ENCODE peak calls at places on chromosomes 16 and 17, in eight cellular contexts. One of them, this sample, is unnamed. For H3K27me3, the result is how much of the 10 kb centered on the place peaks cover.

GRCh38 chr17:37088459-37088858 is 139.7 kb downstream of the AATF start:
- DNase-seq in HCT116: no peak
- DNase-seq in heart right ventricle: no peak
- DNase-seq in GM12878: no peak
- DNase-seq in mesendoderm: no peak
- DNase-seq in brain microvascular endothelial cell: peak
- DNase-seq in body of pancreas: no peak
- DNase-seq in fibroblast of lung: no peak
- DNase-seq in this sample: no peak

GRCh38 chr16:57592591-57593003 is 35.8 kb upstream of the ADGRG1 start:
- DNase-seq in fibroblast of lung: no peak
- DNase-seq in mesendoderm: no peak
- DNase-seq in body of pancreas: no peak
- DNase-seq in brain microvascular endothelial cell: no peak
- DNase-seq in heart right ventricle: no peak
- DNase-seq in GM12878: no peak
- DNase-seq in HCT116: no peak
- DNase-seq in this sample: peak

GRCh38 chr17:73309727-73310555 is 1.9 kb downstream of the CDC42EP4 start:
- DNase-seq in brain microvascular endothelial cell: no peak
- DNase-seq in HCT116: no peak
- DNase-seq in body of pancreas: peak
- DNase-seq in mesendoderm: no peak
- DNase-seq in fibroblast of lung: no peak
- DNase-seq in GM12878: no peak
- DNase-seq in heart right ventricle: no peak
- DNase-seq in this sample: no peak

GRCh38 chr17:81345211-81346089 is 49.8 kb upstream of the BAHCC1 start:
- DNase-seq in GM12878: no peak
- DNase-seq in fibroblast of lung: peak
- DNase-seq in brain microvascular endothelial cell: peak
- DNase-seq in mesendoderm: peak
- DNase-seq in body of pancreas: peak
- DNase-seq in HCT116: no peak
- DNase-seq in heart right ventricle: peak
- DNase-seq in this sample: peak

GRCh38 chr16:57800213-57801097 is 1.8 kb downstream of the KIFC3 start:
- DNase-seq in fibroblast of lung: no peak
- DNase-seq in brain microvascular endothelial cell: no peak
- DNase-seq in body of pancreas: no peak
- DNase-seq in mesendoderm: peak
- DNase-seq in GM12878: no peak
- DNase-seq in HCT116: no peak
- DNase-seq in heart right ventricle: no peak
- DNase-seq in this sample: no peak

GRCh38 chr16:75301804-75302203 is 50.4 kb upstream of the BCAR1 start:
- DNase-seq in brain microvascular endothelial cell: no peak
- DNase-seq in GM12878: no peak
- DNase-seq in mesendoderm: no peak
- DNase-seq in heart right ventricle: no peak
- DNase-seq in body of pancreas: no peak
- DNase-seq in HCT116: no peak
- DNase-seq in fibroblast of lung: no peak
- DNase-seq in this sample: no peak

GRCh38 chr16:24646646-24646995 is 82.8 kb upstream of the TNRC6A start:
- DNase-seq in heart right ventricle: no peak
- DNase-seq in mesendoderm: no peak
- DNase-seq in fibroblast of lung: no peak
- DNase-seq in body of pancreas: no peak
- DNase-seq in brain microvascular endothelial cell: no peak
- DNase-seq in GM12878: no peak
- DNase-seq in HCT116: no peak
- DNase-seq in this sample: no peak

GRCh38 chr16:52265446-52265861 is 281.5 kb downstream of the TOX3 start:
- DNase-seq in HCT116: no peak
- DNase-seq in brain microvascular endothelial cell: no peak
- DNase-seq in GM12878: no peak
- DNase-seq in body of pancreas: no peak
- DNase-seq in mesendoderm: no peak
- DNase-seq in heart right ventricle: no peak
- DNase-seq in fibroblast of lung: no peak
- DNase-seq in this sample: no peak

GRCh38 chr17:29663155-29663554 is 40.4 kb upstream of the CORO6 start:
- DNase-seq in heart right ventricle: no peak
- DNase-seq in mesendoderm: peak
- DNase-seq in GM12878: no peak
- DNase-seq in body of pancreas: no peak
- DNase-seq in brain microvascular endothelial cell: no peak
- DNase-seq in fibroblast of lung: peak
- DNase-seq in HCT116: no peak
- DNase-seq in this sample: no peak

GRCh38 chr16:87648236-87648635 is 45.9 kb downstream of the JPH3 start:
- DNase-seq in GM12878: no peak
- DNase-seq in heart right ventricle: no peak
- DNase-seq in mesendoderm: no peak
- DNase-seq in brain microvascular endothelial cell: no peak
- DNase-seq in fibroblast of lung: no peak
- DNase-seq in body of pancreas: no peak
- DNase-seq in HCT116: no peak
- DNase-seq in this sample: no peak

GRCh38 chr16:12568438-12568837 is 235.2 kb downstream of the CPPED1 start:
- DNase-seq in fibroblast of lung: no peak
- DNase-seq in body of pancreas: no peak
- DNase-seq in brain microvascular endothelial cell: no peak
- DNase-seq in HCT116: no peak
- DNase-seq in heart right ventricle: no peak
- DNase-seq in GM12878: no peak
- DNase-seq in mesendoderm: no peak
- DNase-seq in this sample: peak

GRCh38 chr17:37067555-37068111 is 118.9 kb downstream of the AATF start:
- DNase-seq in HCT116: peak
- DNase-seq in heart right ventricle: no peak
- DNase-seq in brain microvascular endothelial cell: peak
- DNase-seq in body of pancreas: peak
- DNase-seq in fibroblast of lung: peak
- DNase-seq in mesendoderm: peak
- DNase-seq in GM12878: no peak
- DNase-seq in this sample: no peak

GRCh38 chr16:85056211-85056748 is 28.7 kb downstream of the KIAA0513 start:
- DNase-seq in HCT116: no peak
- DNase-seq in GM12878: no peak
- DNase-seq in brain microvascular endothelial cell: no peak
- DNase-seq in heart right ventricle: no peak
- DNase-seq in fibroblast of lung: peak
- DNase-seq in body of pancreas: no peak
- DNase-seq in mesendoderm: peak
- DNase-seq in this sample: no peak

GRCh38 chr17:79095345-79096055 is 20.9 kb downstream of the ENGASE start:
- DNase-seq in fibroblast of lung: no peak
- DNase-seq in mesendoderm: no peak
- DNase-seq in brain microvascular endothelial cell: no peak
- DNase-seq in GM12878: no peak
- DNase-seq in HCT116: no peak
- DNase-seq in heart right ventricle: no peak
- DNase-seq in body of pancreas: no peak
- DNase-seq in this sample: no peak

GRCh38 chr17:79092567-79092966 is 17.9 kb downstream of the ENGASE start:
- DNase-seq in body of pancreas: no peak
- DNase-seq in heart right ventricle: no peak
- DNase-seq in HCT116: no peak
- DNase-seq in GM12878: no peak
- DNase-seq in brain microvascular endothelial cell: no peak
- DNase-seq in fibroblast of lung: no peak
- DNase-seq in mesendoderm: no peak
- DNase-seq in this sample: no peak

GRCh38 chr17:79094261-79094660 is 19.6 kb downstream of the ENGASE start:
- DNase-seq in heart right ventricle: no peak
- DNase-seq in mesendoderm: no peak
- DNase-seq in body of pancreas: no peak
- DNase-seq in GM12878: no peak
- DNase-seq in brain microvascular endothelial cell: no peak
- DNase-seq in HCT116: no peak
- DNase-seq in fibroblast of lung: no peak
- DNase-seq in this sample: no peak

GRCh38 chr17:79091373-79091670 is 16.7 kb downstream of the ENGASE start:
- DNase-seq in GM12878: no peak
- DNase-seq in heart right ventricle: no peak
- DNase-seq in fibroblast of lung: no peak
- DNase-seq in brain microvascular endothelial cell: no peak
- DNase-seq in mesendoderm: no peak
- DNase-seq in body of pancreas: no peak
- DNase-seq in HCT116: no peak
- DNase-seq in this sample: no peak

DNA sequence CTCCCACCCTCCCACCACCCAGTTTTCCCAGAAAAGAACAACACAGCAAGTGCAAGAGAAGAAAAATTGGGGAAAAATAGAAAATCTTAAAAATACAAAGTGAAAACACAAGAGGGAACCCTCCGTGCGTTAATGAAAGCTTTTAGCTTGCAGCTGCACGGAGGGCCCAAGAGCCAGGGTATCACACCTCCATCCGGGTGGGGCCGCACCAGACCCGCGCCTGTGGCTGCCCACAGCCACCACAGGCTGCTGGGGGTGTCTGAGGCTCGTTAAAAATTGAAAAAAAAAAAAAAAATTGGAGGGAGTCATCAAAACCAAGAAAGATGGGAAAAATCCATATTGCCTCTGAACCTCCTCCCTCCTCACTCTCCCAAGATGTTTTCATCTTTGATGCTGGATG is 18.6 kb downstream of the ENGASE start:
- DNase-seq in heart right ventricle: no peak
- DNase-seq in HCT116: no peak
- DNase-seq in brain microvascular endothelial cell: no peak
- DNase-seq in mesendoderm: no peak
- DNase-seq in body of pancreas: no peak
- DNase-seq in GM12878: no peak
- DNase-seq in fibroblast of lung: no peak
- DNase-seq in this sample: no peak
- H3K27me3 ChIP-seq in heart right ventricle: under half
- H3K27me3 ChIP-seq in HCT116: under half
- H3K27me3 ChIP-seq in brain microvascular endothelial cell: under half
- H3K27me3 ChIP-seq in mesendoderm: under half
- H3K27me3 ChIP-seq in body of pancreas: under half
- H3K27me3 ChIP-seq in GM12878: under half
- H3K27me3 ChIP-seq in fibroblast of lung: under half
- H3K27me3 ChIP-seq in this sample: under half

GRCh38 chr17:4945944-4946280 is 2.4 kb downstream of the PFN1 start:
- DNase-seq in body of pancreas: no peak
- DNase-seq in brain microvascular endothelial cell: no peak
- DNase-seq in mesendoderm: no peak
- DNase-seq in HCT116: no peak
- DNase-seq in heart right ventricle: no peak
- DNase-seq in GM12878: no peak
- DNase-seq in fibroblast of lung: no peak
- DNase-seq in this sample: no peak

GRCh38 chr17:4942760-4943508 is 2.9 kb downstream of the RNF167 start:
- DNase-seq in HCT116: no peak
- DNase-seq in mesendoderm: no peak
- DNase-seq in heart right ventricle: no peak
- DNase-seq in body of pancreas: no peak
- DNase-seq in fibroblast of lung: no peak
- DNase-seq in brain microvascular endothelial cell: no peak
- DNase-seq in GM12878: no peak
- DNase-seq in this sample: no peak

GRCh38 chr17:4944163-4944553 is 4.1 kb downstream of the RNF167 start:
- DNase-seq in heart right ventricle: no peak
- DNase-seq in HCT116: no peak
- DNase-seq in GM12878: no peak
- DNase-seq in mesendoderm: peak
- DNase-seq in brain microvascular endothelial cell: no peak
- DNase-seq in body of pancreas: no peak
- DNase-seq in fibroblast of lung: no peak
- DNase-seq in this sample: peak

GRCh38 chr17:4945176-4945943 is 3.0 kb downstream of the PFN1 start:
- DNase-seq in mesendoderm: peak
- DNase-seq in GM12878: peak
- DNase-seq in HCT116: peak
- DNase-seq in fibroblast of lung: peak
- DNase-seq in brain microvascular endothelial cell: peak
- DNase-seq in body of pancreas: peak
- DNase-seq in heart right ventricle: peak
- DNase-seq in this sample: peak

GRCh38 chr17:4944554-4945175 is 3.7 kb downstream of the PFN1 start:
- DNase-seq in body of pancreas: no peak
- DNase-seq in heart right ventricle: no peak
- DNase-seq in fibroblast of lung: no peak
- DNase-seq in mesendoderm: no peak
- DNase-seq in HCT116: no peak
- DNase-seq in brain microvascular endothelial cell: no peak
- DNase-seq in GM12878: no peak
- DNase-seq in this sample: peak
- H3K27ac ChIP-seq in body of pancreas: peak
- H3K27ac ChIP-seq in heart right ventricle: peak
- H3K27ac ChIP-seq in fibroblast of lung: peak
- H3K27ac ChIP-seq in mesendoderm: no peak
- H3K27ac ChIP-seq in HCT116: peak
- H3K27ac ChIP-seq in brain microvascular endothelial cell: peak
- H3K27ac ChIP-seq in GM12878: peak
- H3K27ac ChIP-seq in this sample: peak

GRCh38 chr17:67078292-67078691 is 33.9 kb downstream of the CACNG1 start:
- DNase-seq in GM12878: no peak
- DNase-seq in body of pancreas: no peak
- DNase-seq in HCT116: no peak
- DNase-seq in heart right ventricle: no peak
- DNase-seq in mesendoderm: no peak
- DNase-seq in brain microvascular endothelial cell: no peak
- DNase-seq in fibroblast of lung: no peak
- DNase-seq in this sample: no peak

GRCh38 chr17:67082110-67082509 is 37.8 kb downstream of the CACNG1 start:
- DNase-seq in heart right ventricle: no peak
- DNase-seq in brain microvascular endothelial cell: no peak
- DNase-seq in fibroblast of lung: no peak
- DNase-seq in body of pancreas: no peak
- DNase-seq in GM12878: peak
- DNase-seq in mesendoderm: no peak
- DNase-seq in HCT116: no peak
- DNase-seq in this sample: no peak

GRCh38 chr17:67076290-67076689 is 31.9 kb downstream of the CACNG1 start:
- DNase-seq in heart right ventricle: no peak
- DNase-seq in fibroblast of lung: no peak
- DNase-seq in HCT116: no peak
- DNase-seq in mesendoderm: peak
- DNase-seq in brain microvascular endothelial cell: no peak
- DNase-seq in GM12878: no peak
- DNase-seq in body of pancreas: peak
- DNase-seq in this sample: no peak

GRCh38 chr17:67079481-67079880 is 35.1 kb downstream of the CACNG1 start:
- DNase-seq in HCT116: no peak
- DNase-seq in fibroblast of lung: no peak
- DNase-seq in heart right ventricle: no peak
- DNase-seq in body of pancreas: no peak
- DNase-seq in brain microvascular endothelial cell: no peak
- DNase-seq in mesendoderm: no peak
- DNase-seq in GM12878: no peak
- DNase-seq in this sample: no peak

GRCh38 chr17:67080804-67081203 is 36.5 kb downstream of the CACNG1 start:
- DNase-seq in body of pancreas: no peak
- DNase-seq in mesendoderm: no peak
- DNase-seq in heart right ventricle: no peak
- DNase-seq in GM12878: peak
- DNase-seq in fibroblast of lung: no peak
- DNase-seq in HCT116: no peak
- DNase-seq in brain microvascular endothelial cell: no peak
- DNase-seq in this sample: no peak
- H3K27me3 ChIP-seq in body of pancreas: under half
- H3K27me3 ChIP-seq in mesendoderm: under half
- H3K27me3 ChIP-seq in heart right ventricle: under half
- H3K27me3 ChIP-seq in GM12878: under half
- H3K27me3 ChIP-seq in fibroblast of lung: under half
- H3K27me3 ChIP-seq in HCT116: under half
- H3K27me3 ChIP-seq in brain microvascular endothelial cell: under half
- H3K27me3 ChIP-seq in this sample: under half

GRCh38 chr16:72590179-72590937 is 418.4 kb upstream of the PMFBP1 start:
- DNase-seq in body of pancreas: no peak
- DNase-seq in mesendoderm: no peak
- DNase-seq in heart right ventricle: no peak
- DNase-seq in GM12878: peak
- DNase-seq in brain microvascular endothelial cell: no peak
- DNase-seq in fibroblast of lung: no peak
- DNase-seq in HCT116: no peak
- DNase-seq in this sample: no peak
- H3K27ac ChIP-seq in body of pancreas: no peak
- H3K27ac ChIP-seq in mesendoderm: no peak
- H3K27ac ChIP-seq in heart right ventricle: no peak
- H3K27ac ChIP-seq in GM12878: peak
- H3K27ac ChIP-seq in brain microvascular endothelial cell: no peak
- H3K27ac ChIP-seq in fibroblast of lung: no peak
- H3K27ac ChIP-seq in HCT116: no peak
- H3K27ac ChIP-seq in this sample: no peak